ENCODE peak calls at places on chromosomes 3 and 15, in six cellular contexts. X is esophagus squamous epithelium, T is AG10803, B is neural crest cell, L is heart left ventricle, G is cardiac muscle cell. K is an unnamed sample.

GRCh38 chr3:169813757-169814517 is 1.2 kb upstream of the LRRC34 start:
- DNase-seq in X (no peak), T (no peak), B (no peak), L (no peak), G (peak; percentile 53), K (no peak)

GRCh38 chr3:170485696-170486095 is 67.0 kb downstream of the CLDN11 start:
- DNase-seq in G (no peak), B (no peak), T (no peak), L (no peak), X (no peak), K (no peak)

GRCh38 chr3:143311096-143311495 is 191.5 kb downstream of the CHST2 start:
- DNase-seq in T (no peak), X (no peak), B (no peak), G (no peak), L (no peak), K (peak; percentile 46)

GRCh38 chr3:10495003-10495402 is 10.4 kb downstream of the ATP2B2 start:
- DNase-seq in L (peak; percentile 85), X (no peak), B (no peak), G (peak; percentile 35), T (no peak), K (peak; percentile 8)

GRCh38 chr3:102112706-102113230 is 263.5 kb downstream of the NFKBIZ start:
- DNase-seq in L (no peak), B (no peak), T (no peak), G (no peak), X (no peak), K (no peak)

GRCh38 chr15:40982855-40983254 is 29.6 kb downstream of the CHAC1 start:
- DNase-seq in L (peak; percentile 40), X (no peak), B (no peak), T (peak; percentile 82), G (peak; percentile 89), K (peak; percentile 67)

GRCh38 chr3:125151916-125152315 is 60.6 kb downstream of the SLC12A8 start:
- DNase-seq in X (no peak), G (peak; percentile 67), T (peak; percentile 76), B (no peak), L (no peak), K (no peak)

GRCh38 chr15:49145651-49146609 is 9.5 kb downstream of the COPS2 start:
- DNase-seq in G (peak; percentile 77), T (peak; percentile 57), X (no peak), B (peak; percentile 27), L (no peak), K (peak; percentile 51)

GRCh38 chr3:172106989-172107388 is 67.6 kb downstream of the FNDC3B start:
- DNase-seq in G (peak; percentile 50), L (no peak), T (no peak), B (no peak), X (no peak), K (no peak)

GRCh38 chr3:117842086-117842485 is 1132.5 kb downstream of the TUSC7 start:
- DNase-seq in T (no peak), G (no peak), L (no peak), B (no peak), X (no peak), K (no peak)

DNA sequence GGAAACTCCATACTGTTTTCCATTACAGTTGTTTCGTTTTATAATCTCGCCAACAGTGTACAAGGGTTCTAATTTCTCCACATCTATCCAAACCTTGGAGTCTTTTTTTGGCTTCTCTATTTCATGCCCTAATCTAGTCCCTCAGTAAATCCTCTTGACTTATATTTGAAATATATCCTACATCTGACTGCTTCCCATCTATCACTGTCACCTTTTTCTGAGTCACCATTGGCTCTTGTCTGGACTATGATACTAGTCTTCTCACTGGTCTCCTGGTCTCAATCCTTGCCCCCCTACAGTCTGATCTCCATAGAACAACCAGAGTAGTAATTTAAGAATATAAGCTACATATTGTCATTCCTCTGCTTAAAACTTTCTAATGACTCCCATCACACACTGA is 80.0 kb downstream of the ITPR1 start:
- DNase-seq in G (no peak), L (no peak), T (no peak), B (no peak), X (no peak), K (no peak)
- TF ChIP-seq CTCF in G (no peak), L (no peak), T (no peak), B (no peak), X (no peak), K (no peak)

GRCh38 chr3:29143151-29143550 is 137.7 kb upstream of the RBMS3 start:
- DNase-seq in X (no peak), B (no peak), L (no peak), G (no peak), T (no peak), K (no peak)

GRCh38 chr3:29144361-29144760 is 136.5 kb upstream of the RBMS3 start:
- DNase-seq in X (no peak), T (no peak), G (peak; percentile 75), B (no peak), L (no peak), K (no peak)

GRCh38 chr3:29141912-29142262 is 139.0 kb upstream of the RBMS3 start:
- DNase-seq in B (no peak), G (peak; percentile 6), T (no peak), X (no peak), L (no peak), K (no peak)

GRCh38 chr3:29145370-29145769 is 135.5 kb upstream of the RBMS3 start:
- DNase-seq in G (no peak), L (no peak), T (no peak), X (no peak), B (no peak), K (no peak)

GRCh38 chr3:29144807-29145206 is 136.1 kb upstream of the RBMS3 start:
- DNase-seq in T (peak; percentile 75), X (no peak), G (peak; percentile 80), L (peak; percentile 35), B (no peak), K (peak; percentile 50)
- TF ChIP-seq CTCF in T (peak; percentile 58), X (no peak), G (peak; percentile 42), L (peak; percentile 49), B (no peak), K (no peak)

GRCh38 chr15:72534522-72534921 is 60.4 kb downstream of the ARIH1 start:
- DNase-seq in X (no peak), G (no peak), B (no peak), L (no peak), T (no peak), K (no peak)

GRCh38 chr15:72535911-72536310 is 61.8 kb downstream of the ARIH1 start:
- DNase-seq in B (no peak), G (no peak), X (no peak), L (no peak), T (peak; percentile 15), K (no peak)

GRCh38 chr15:72536506-72536905 is 62.4 kb downstream of the ARIH1 start:
- DNase-seq in T (no peak), X (no peak), G (no peak), L (no peak), B (no peak), K (no peak)

GRCh38 chr15:72538931-72539330 is 64.8 kb downstream of the ARIH1 start:
- DNase-seq in L (no peak), G (no peak), T (no peak), X (no peak), B (no peak), K (no peak)

DNA sequence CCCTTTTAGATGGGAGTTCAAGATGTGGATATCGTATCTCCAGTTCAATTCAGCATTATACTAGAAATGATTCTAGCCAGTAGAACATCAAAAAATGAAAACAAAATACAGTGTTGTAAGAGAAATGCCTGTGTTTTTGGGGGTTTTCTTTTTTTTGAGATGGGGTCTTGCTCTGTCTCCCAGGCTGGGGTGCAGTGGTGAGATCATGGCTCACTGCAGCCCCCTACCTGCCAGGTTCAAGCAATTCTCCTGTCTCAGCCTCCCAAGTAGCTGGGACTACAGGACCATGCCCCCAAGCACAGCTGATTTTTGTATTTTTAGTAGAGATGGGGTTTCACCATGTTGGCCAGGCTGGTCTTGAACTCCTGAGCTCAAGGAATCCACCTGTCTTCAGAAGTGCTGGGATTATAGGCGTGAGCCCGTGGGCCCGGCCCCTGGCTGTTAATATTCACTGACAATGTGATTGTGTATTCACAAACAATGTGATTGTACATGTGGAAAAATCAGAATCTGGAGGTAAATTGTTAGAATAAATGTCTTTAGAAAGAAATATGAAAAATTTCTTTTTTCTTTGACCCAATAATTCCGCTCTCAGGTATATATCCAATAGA is 59.0 kb downstream of the ARIH1 start:
- DNase-seq in X (no peak), B (no peak), G (peak; percentile 10), L (no peak), T (no peak), K (no peak)
- TF ChIP-seq CTCF in X (peak; percentile 39), B (peak; percentile 44), G (peak; percentile 39), L (peak; percentile 30), T (peak; percentile 21), K (peak; percentile 31)

DNA sequence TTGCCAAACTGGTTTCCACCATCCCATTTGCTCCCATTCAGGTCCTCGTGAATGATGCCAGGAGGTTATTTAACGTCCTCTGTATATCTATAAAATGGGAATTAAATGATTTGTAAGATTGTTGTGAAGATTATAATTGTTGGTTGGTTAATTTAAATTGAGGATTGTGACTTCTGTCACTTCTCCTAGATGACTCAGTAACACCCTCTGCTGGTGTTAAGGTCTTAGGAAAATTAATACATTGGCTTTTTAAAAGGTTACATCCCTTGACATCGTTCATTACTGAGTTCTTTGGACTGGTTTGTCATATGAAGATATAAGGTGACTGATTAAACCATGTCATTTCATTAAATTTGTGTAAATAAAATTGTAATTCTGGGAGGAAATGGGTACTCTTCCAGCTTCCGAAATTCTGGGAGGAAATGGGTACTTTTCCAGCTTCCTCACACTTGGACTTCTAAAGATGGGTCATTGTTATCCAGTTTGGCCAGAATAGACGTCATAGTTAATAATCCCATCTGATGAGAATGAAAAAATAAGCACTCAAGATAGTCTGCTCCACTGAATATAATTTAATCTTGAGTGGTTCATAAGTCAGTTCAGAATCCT is 33.3 kb upstream of the PAQR5 start:
- DNase-seq in X (no peak), L (no peak), T (peak; percentile 47), B (no peak), G (peak; percentile 49), K (no peak)
- TF ChIP-seq CTCF in X (peak; percentile 47), L (peak; percentile 62), T (peak; percentile 67), B (peak; percentile 69), G (peak; percentile 57), K (peak; percentile 33)

GRCh38 chr3:188153949-188154757 is at the start of gene LPP:
- DNase-seq in T (peak; percentile 87), B (peak; percentile 65), L (peak; percentile 86), G (peak; percentile 89), X (peak; percentile 35), K (peak; percentile 77)
- TF ChIP-seq CTCF in T (no peak), B (peak; percentile 29), L (no peak), G (peak; percentile 9), X (no peak), K (no peak)

GRCh38 chr3:136280961-136281360 is 30.8 kb downstream of the PCCB start:
- DNase-seq in T (no peak), B (no peak), G (no peak), L (no peak), X (no peak), K (no peak)

GRCh38 chr3:136277115-136277514 is 27.0 kb downstream of the PCCB start:
- DNase-seq in G (no peak), B (no peak), L (no peak), X (no peak), T (no peak), K (no peak)

GRCh38 chr3:136277634-136278033 is 27.5 kb downstream of the PCCB start:
- DNase-seq in X (no peak), B (no peak), L (no peak), G (no peak), T (no peak), K (no peak)

GRCh38 chr3:136279092-136279491 is 29.0 kb downstream of the PCCB start:
- DNase-seq in B (no peak), T (no peak), X (no peak), L (no peak), G (no peak), K (no peak)

GRCh38 chr3:136276049-136276755 is 26.1 kb downstream of the PCCB start:
- DNase-seq in X (no peak), B (no peak), G (peak; percentile 6), T (peak; percentile 2), L (no peak), K (no peak)
- TF ChIP-seq CTCF in X (no peak), B (no peak), G (peak; percentile 6), T (peak; percentile 11), L (no peak), K (peak; percentile 11)